ENCODE peak calls at places on chromosomes 12 and 14, in eight cellular contexts. One of them, this sample, is unnamed.

GRCh38 chr12:20175704-20176388 is 192.5 kb upstream of the PDE3A start:
- DNase-seq in Karpas-422: no peak
- DNase-seq in aorta: no peak
- DNase-seq in A673: no peak
- DNase-seq in tibial artery: no peak
- DNase-seq in transverse colon: no peak
- DNase-seq in breast epithelium: no peak
- DNase-seq in lower lobe of right lung: no peak
- DNase-seq in this sample: no peak

GRCh38 chr14:88386395-88386794 is 938 bp downstream of the SPATA7 start:
- DNase-seq in Karpas-422: peak
- DNase-seq in aorta: no peak
- DNase-seq in A673: no peak
- DNase-seq in tibial artery: no peak
- DNase-seq in transverse colon: no peak
- DNase-seq in breast epithelium: no peak
- DNase-seq in lower lobe of right lung: no peak
- DNase-seq in this sample: no peak

GRCh38 chr12:51244269-51244668 is 5.6 kb downstream of the DAZAP2 start:
- DNase-seq in Karpas-422: no peak
- DNase-seq in aorta: no peak
- DNase-seq in A673: no peak
- DNase-seq in tibial artery: no peak
- DNase-seq in transverse colon: no peak
- DNase-seq in breast epithelium: no peak
- DNase-seq in lower lobe of right lung: no peak
- DNase-seq in this sample: no peak

GRCh38 chr12:6965714-6966113 is 4.8 kb downstream of the PHB2 start:
- DNase-seq in Karpas-422: no peak
- DNase-seq in aorta: peak
- DNase-seq in A673: no peak
- DNase-seq in tibial artery: no peak
- DNase-seq in transverse colon: no peak
- DNase-seq in breast epithelium: no peak
- DNase-seq in lower lobe of right lung: no peak
- DNase-seq in this sample: no peak

GRCh38 chr12:113065126-113066007 is 8.8 kb downstream of the DTX1 start:
- DNase-seq in Karpas-422: peak
- DNase-seq in aorta: no peak
- DNase-seq in A673: peak
- DNase-seq in tibial artery: no peak
- DNase-seq in transverse colon: no peak
- DNase-seq in breast epithelium: no peak
- DNase-seq in lower lobe of right lung: no peak
- DNase-seq in this sample: no peak

GRCh38 chr12:54689984-54690383 is 41.8 kb upstream of the DCD start:
- DNase-seq in Karpas-422: peak
- DNase-seq in aorta: no peak
- DNase-seq in A673: peak
- DNase-seq in tibial artery: no peak
- DNase-seq in transverse colon: no peak
- DNase-seq in breast epithelium: no peak
- DNase-seq in lower lobe of right lung: no peak
- DNase-seq in this sample: no peak

GRCh38 chr12:53754633-53755261 is 3.0 kb upstream of the CISTR start:
- DNase-seq in Karpas-422: no peak
- DNase-seq in aorta: no peak
- DNase-seq in A673: peak
- DNase-seq in tibial artery: no peak
- DNase-seq in transverse colon: no peak
- DNase-seq in breast epithelium: no peak
- DNase-seq in lower lobe of right lung: no peak
- DNase-seq in this sample: no peak

GRCh38 chr14:52111583-52111982 is 42.7 kb upstream of the NID2 start:
- DNase-seq in Karpas-422: no peak
- DNase-seq in aorta: no peak
- DNase-seq in A673: no peak
- DNase-seq in tibial artery: no peak
- DNase-seq in transverse colon: no peak
- DNase-seq in breast epithelium: no peak
- DNase-seq in lower lobe of right lung: no peak
- DNase-seq in this sample: no peak

GRCh38 chr12:5904969-5905368 is 40.1 kb downstream of the ANO2 start:
- DNase-seq in Karpas-422: no peak
- DNase-seq in aorta: no peak
- DNase-seq in A673: no peak
- DNase-seq in tibial artery: peak
- DNase-seq in transverse colon: no peak
- DNase-seq in breast epithelium: no peak
- DNase-seq in lower lobe of right lung: no peak
- DNase-seq in this sample: no peak

GRCh38 chr12:70007687-70008086 is 182.7 kb downstream of the MYRFL start:
- DNase-seq in Karpas-422: no peak
- DNase-seq in aorta: no peak
- DNase-seq in A673: no peak
- DNase-seq in tibial artery: no peak
- DNase-seq in transverse colon: no peak
- DNase-seq in breast epithelium: no peak
- DNase-seq in lower lobe of right lung: no peak
- DNase-seq in this sample: no peak

GRCh38 chr14:105144231-105144665 is 24.3 kb downstream of the JAG2 start:
- DNase-seq in Karpas-422: no peak
- DNase-seq in aorta: peak
- DNase-seq in A673: no peak
- DNase-seq in tibial artery: no peak
- DNase-seq in transverse colon: peak
- DNase-seq in breast epithelium: no peak
- DNase-seq in lower lobe of right lung: peak
- DNase-seq in this sample: no peak

GRCh38 chr12:116492703-116493324 is 66.4 kb upstream of the MAP1LC3B2 start:
- DNase-seq in Karpas-422: no peak
- DNase-seq in aorta: no peak
- DNase-seq in A673: peak
- DNase-seq in tibial artery: no peak
- DNase-seq in transverse colon: no peak
- DNase-seq in breast epithelium: no peak
- DNase-seq in lower lobe of right lung: no peak
- DNase-seq in this sample: no peak

GRCh38 chr12:111429760-111430417 is 24.2 kb downstream of the SH2B3 start:
- DNase-seq in Karpas-422: no peak
- DNase-seq in aorta: no peak
- DNase-seq in A673: peak
- DNase-seq in tibial artery: no peak
- DNase-seq in transverse colon: no peak
- DNase-seq in breast epithelium: no peak
- DNase-seq in lower lobe of right lung: no peak
- DNase-seq in this sample: no peak

GRCh38 chr14:32513571-32514009 is 184.5 kb downstream of the AKAP6 start:
- DNase-seq in Karpas-422: no peak
- DNase-seq in aorta: no peak
- DNase-seq in A673: peak
- DNase-seq in tibial artery: no peak
- DNase-seq in transverse colon: no peak
- DNase-seq in breast epithelium: no peak
- DNase-seq in lower lobe of right lung: no peak
- DNase-seq in this sample: no peak

GRCh38 chr12:57887631-57888406 is 41.3 kb upstream of the CTDSP2 start:
- DNase-seq in Karpas-422: no peak
- DNase-seq in aorta: peak
- DNase-seq in A673: no peak
- DNase-seq in tibial artery: peak
- DNase-seq in transverse colon: peak
- DNase-seq in breast epithelium: no peak
- DNase-seq in lower lobe of right lung: no peak
- DNase-seq in this sample: peak

GRCh38 chr14:96176811-96177211 is 27.8 kb upstream of the BDKRB2 start:
- DNase-seq in Karpas-422: no peak
- DNase-seq in aorta: no peak
- DNase-seq in A673: no peak
- DNase-seq in tibial artery: no peak
- DNase-seq in transverse colon: no peak
- DNase-seq in breast epithelium: peak
- DNase-seq in lower lobe of right lung: no peak
- DNase-seq in this sample: peak

GRCh38 chr14:36952702-36953101 is 219.7 kb downstream of the SLC25A21 start:
- DNase-seq in Karpas-422: no peak
- DNase-seq in aorta: no peak
- DNase-seq in A673: no peak
- DNase-seq in tibial artery: no peak
- DNase-seq in transverse colon: no peak
- DNase-seq in breast epithelium: no peak
- DNase-seq in lower lobe of right lung: no peak
- DNase-seq in this sample: no peak

GRCh38 chr12:11713202-11713601 is 63.7 kb downstream of the ETV6 start:
- DNase-seq in Karpas-422: no peak
- DNase-seq in aorta: no peak
- DNase-seq in A673: no peak
- DNase-seq in tibial artery: no peak
- DNase-seq in transverse colon: no peak
- DNase-seq in breast epithelium: no peak
- DNase-seq in lower lobe of right lung: no peak
- DNase-seq in this sample: no peak

GRCh38 chr14:61280526-61281185 is 482 bp downstream of the TMEM30B start:
- DNase-seq in Karpas-422: no peak
- DNase-seq in aorta: peak
- DNase-seq in A673: peak
- DNase-seq in tibial artery: peak
- DNase-seq in transverse colon: peak
- DNase-seq in breast epithelium: peak
- DNase-seq in lower lobe of right lung: peak
- DNase-seq in this sample: peak
- H3K27ac ChIP-seq in Karpas-422: no peak
- H3K27ac ChIP-seq in aorta: peak
- H3K27ac ChIP-seq in A673: no peak
- H3K27ac ChIP-seq in tibial artery: peak
- H3K27ac ChIP-seq in transverse colon: peak
- H3K27ac ChIP-seq in breast epithelium: peak
- H3K27ac ChIP-seq in lower lobe of right lung: peak
- H3K27ac ChIP-seq in this sample: peak

GRCh38 chr14:28755198-28755794 is 11.3 kb upstream of the FOXG1 start:
- DNase-seq in Karpas-422: no peak
- DNase-seq in aorta: no peak
- DNase-seq in A673: no peak
- DNase-seq in tibial artery: no peak
- DNase-seq in transverse colon: no peak
- DNase-seq in breast epithelium: no peak
- DNase-seq in lower lobe of right lung: no peak
- DNase-seq in this sample: no peak
- H3K27ac ChIP-seq in Karpas-422: no peak
- H3K27ac ChIP-seq in aorta: no peak
- H3K27ac ChIP-seq in A673: no peak
- H3K27ac ChIP-seq in tibial artery: no peak
- H3K27ac ChIP-seq in transverse colon: no peak
- H3K27ac ChIP-seq in breast epithelium: no peak
- H3K27ac ChIP-seq in lower lobe of right lung: no peak
- H3K27ac ChIP-seq in this sample: no peak

GRCh38 chr12:93144109-93144508 is 215.0 kb upstream of the EEA1 start:
- DNase-seq in Karpas-422: peak
- DNase-seq in aorta: no peak
- DNase-seq in A673: peak
- DNase-seq in tibial artery: no peak
- DNase-seq in transverse colon: no peak
- DNase-seq in breast epithelium: no peak
- DNase-seq in lower lobe of right lung: no peak
- DNase-seq in this sample: no peak
- H3K27ac ChIP-seq in Karpas-422: no peak
- H3K27ac ChIP-seq in aorta: no peak
- H3K27ac ChIP-seq in A673: peak
- H3K27ac ChIP-seq in tibial artery: no peak
- H3K27ac ChIP-seq in transverse colon: no peak
- H3K27ac ChIP-seq in breast epithelium: no peak
- H3K27ac ChIP-seq in lower lobe of right lung: no peak
- H3K27ac ChIP-seq in this sample: no peak

GRCh38 chr12:48936379-48936979 is 11.2 kb upstream of the FKBP11 start:
- DNase-seq in Karpas-422: peak
- DNase-seq in aorta: peak
- DNase-seq in A673: peak
- DNase-seq in tibial artery: peak
- DNase-seq in transverse colon: peak
- DNase-seq in breast epithelium: peak
- DNase-seq in lower lobe of right lung: peak
- DNase-seq in this sample: peak

GRCh38 chr12:48940181-48940580 is 14.9 kb upstream of the FKBP11 start:
- DNase-seq in Karpas-422: no peak
- DNase-seq in aorta: no peak
- DNase-seq in A673: no peak
- DNase-seq in tibial artery: no peak
- DNase-seq in transverse colon: no peak
- DNase-seq in breast epithelium: no peak
- DNase-seq in lower lobe of right lung: no peak
- DNase-seq in this sample: no peak

GRCh38 chr12:48934312-48934706 is 9.0 kb upstream of the FKBP11 start:
- DNase-seq in Karpas-422: no peak
- DNase-seq in aorta: no peak
- DNase-seq in A673: peak
- DNase-seq in tibial artery: no peak
- DNase-seq in transverse colon: no peak
- DNase-seq in breast epithelium: no peak
- DNase-seq in lower lobe of right lung: no peak
- DNase-seq in this sample: no peak

GRCh38 chr12:48938805-48939204 is 13.5 kb upstream of the FKBP11 start:
- DNase-seq in Karpas-422: no peak
- DNase-seq in aorta: no peak
- DNase-seq in A673: no peak
- DNase-seq in tibial artery: no peak
- DNase-seq in transverse colon: peak
- DNase-seq in breast epithelium: no peak
- DNase-seq in lower lobe of right lung: no peak
- DNase-seq in this sample: no peak

GRCh38 chr12:48937170-48937569 is 11.9 kb upstream of the FKBP11 start:
- DNase-seq in Karpas-422: peak
- DNase-seq in aorta: no peak
- DNase-seq in A673: peak
- DNase-seq in tibial artery: no peak
- DNase-seq in transverse colon: no peak
- DNase-seq in breast epithelium: no peak
- DNase-seq in lower lobe of right lung: no peak
- DNase-seq in this sample: no peak
- H3K27ac ChIP-seq in Karpas-422: no peak
- H3K27ac ChIP-seq in aorta: no peak
- H3K27ac ChIP-seq in A673: no peak
- H3K27ac ChIP-seq in tibial artery: no peak
- H3K27ac ChIP-seq in transverse colon: no peak
- H3K27ac ChIP-seq in breast epithelium: no peak
- H3K27ac ChIP-seq in lower lobe of right lung: no peak
- H3K27ac ChIP-seq in this sample: no peak

This sample was measured in uterus.